ENCODE peak calls at places on chromosomes 16 and 17, in ten cellular contexts. One of them, this sample, is unnamed. For H3K36me3, the result is how much of the 10 kb centered on the place peaks cover.

GRCh38 chr16:3095869-3096268 is 3.2 kb downstream of the ZSCAN10 start:
- DNase-seq in CD8-positive, alpha-beta memory T cell: peak
- DNase-seq in stomach: no peak
- DNase-seq in effector memory CD4-positive, alpha-beta T cell: peak
- DNase-seq in mucosa of descending colon: peak
- DNase-seq in uterus: no peak
- DNase-seq in cardiac muscle cell: no peak
- DNase-seq in upper lobe of right lung: no peak
- DNase-seq in neural progenitor cell: no peak
- DNase-seq in body of pancreas: peak
- DNase-seq in this sample: peak

GRCh38 chr17:29565643-29566472 is 979 bp downstream of the ABHD15 start:
- DNase-seq in CD8-positive, alpha-beta memory T cell: peak
- DNase-seq in stomach: peak
- DNase-seq in effector memory CD4-positive, alpha-beta T cell: peak
- DNase-seq in mucosa of descending colon: peak
- DNase-seq in uterus: no peak
- DNase-seq in cardiac muscle cell: peak
- DNase-seq in upper lobe of right lung: peak
- DNase-seq in neural progenitor cell: peak
- DNase-seq in body of pancreas: peak
- DNase-seq in this sample: peak

GRCh38 chr17:596763-597644 is 117.6 kb downstream of the VPS53 start:
- DNase-seq in CD8-positive, alpha-beta memory T cell: no peak
- DNase-seq in stomach: no peak
- DNase-seq in effector memory CD4-positive, alpha-beta T cell: no peak
- DNase-seq in mucosa of descending colon: no peak
- DNase-seq in uterus: no peak
- DNase-seq in cardiac muscle cell: no peak
- DNase-seq in upper lobe of right lung: no peak
- DNase-seq in neural progenitor cell: no peak
- DNase-seq in body of pancreas: no peak
- DNase-seq in this sample: no peak

GRCh38 chr16:67258160-67258835 is 9.5 kb downstream of the SLC9A5 start:
- DNase-seq in CD8-positive, alpha-beta memory T cell: no peak
- DNase-seq in stomach: no peak
- DNase-seq in effector memory CD4-positive, alpha-beta T cell: no peak
- DNase-seq in mucosa of descending colon: no peak
- DNase-seq in uterus: no peak
- DNase-seq in cardiac muscle cell: no peak
- DNase-seq in upper lobe of right lung: no peak
- DNase-seq in neural progenitor cell: no peak
- DNase-seq in body of pancreas: no peak
- DNase-seq in this sample: no peak

GRCh38 chr16:82633964-82634600 is 7.3 kb downstream of the CDH13 start:
- DNase-seq in CD8-positive, alpha-beta memory T cell: no peak
- DNase-seq in stomach: no peak
- DNase-seq in effector memory CD4-positive, alpha-beta T cell: no peak
- DNase-seq in mucosa of descending colon: peak
- DNase-seq in uterus: no peak
- DNase-seq in cardiac muscle cell: no peak
- DNase-seq in upper lobe of right lung: no peak
- DNase-seq in neural progenitor cell: no peak
- DNase-seq in body of pancreas: no peak
- DNase-seq in this sample: no peak

GRCh38 chr17:82216301-82217119 is 3.9 kb upstream of the CCDC57 start:
- DNase-seq in CD8-positive, alpha-beta memory T cell: peak
- DNase-seq in stomach: peak
- DNase-seq in effector memory CD4-positive, alpha-beta T cell: peak
- DNase-seq in mucosa of descending colon: peak
- DNase-seq in uterus: no peak
- DNase-seq in cardiac muscle cell: no peak
- DNase-seq in upper lobe of right lung: peak
- DNase-seq in neural progenitor cell: no peak
- DNase-seq in body of pancreas: peak
- DNase-seq in this sample: peak

GRCh38 chr16:2858245-2859025 is 465 bp upstream of the PRSS22 start:
- DNase-seq in CD8-positive, alpha-beta memory T cell: no peak
- DNase-seq in stomach: peak
- DNase-seq in effector memory CD4-positive, alpha-beta T cell: no peak
- DNase-seq in mucosa of descending colon: peak
- DNase-seq in uterus: no peak
- DNase-seq in cardiac muscle cell: no peak
- DNase-seq in upper lobe of right lung: peak
- DNase-seq in neural progenitor cell: no peak
- DNase-seq in body of pancreas: peak
- DNase-seq in this sample: no peak

GRCh38 chr16:47229053-47229640 is 85.4 kb upstream of the NETO2 start:
- DNase-seq in CD8-positive, alpha-beta memory T cell: no peak
- DNase-seq in stomach: no peak
- DNase-seq in effector memory CD4-positive, alpha-beta T cell: no peak
- DNase-seq in mucosa of descending colon: no peak
- DNase-seq in uterus: no peak
- DNase-seq in cardiac muscle cell: no peak
- DNase-seq in upper lobe of right lung: no peak
- DNase-seq in neural progenitor cell: no peak
- DNase-seq in body of pancreas: no peak
- DNase-seq in this sample: no peak

GRCh38 chr16:81940781-81941560 is 70.3 kb downstream of the SDR42E1 start:
- DNase-seq in CD8-positive, alpha-beta memory T cell: no peak
- DNase-seq in stomach: no peak
- DNase-seq in effector memory CD4-positive, alpha-beta T cell: no peak
- DNase-seq in mucosa of descending colon: no peak
- DNase-seq in uterus: no peak
- DNase-seq in cardiac muscle cell: peak
- DNase-seq in upper lobe of right lung: no peak
- DNase-seq in neural progenitor cell: peak
- DNase-seq in body of pancreas: no peak
- DNase-seq in this sample: peak

GRCh38 chr16:49574826-49575225 is 201.2 kb downstream of the C16orf78 start:
- DNase-seq in CD8-positive, alpha-beta memory T cell: no peak
- DNase-seq in stomach: no peak
- DNase-seq in effector memory CD4-positive, alpha-beta T cell: no peak
- DNase-seq in mucosa of descending colon: no peak
- DNase-seq in uterus: no peak
- DNase-seq in cardiac muscle cell: no peak
- DNase-seq in upper lobe of right lung: no peak
- DNase-seq in neural progenitor cell: no peak
- DNase-seq in body of pancreas: no peak
- DNase-seq in this sample: no peak

GRCh38 chr16:82037666-82038065 is 2.6 kb downstream of the HSD17B2 start:
- DNase-seq in CD8-positive, alpha-beta memory T cell: no peak
- DNase-seq in stomach: no peak
- DNase-seq in effector memory CD4-positive, alpha-beta T cell: no peak
- DNase-seq in mucosa of descending colon: no peak
- DNase-seq in uterus: no peak
- DNase-seq in cardiac muscle cell: no peak
- DNase-seq in upper lobe of right lung: no peak
- DNase-seq in neural progenitor cell: no peak
- DNase-seq in body of pancreas: no peak
- DNase-seq in this sample: no peak

GRCh38 chr17:77719806-77720205 is 238.7 kb upstream of the TNRC6C start:
- DNase-seq in CD8-positive, alpha-beta memory T cell: no peak
- DNase-seq in stomach: no peak
- DNase-seq in effector memory CD4-positive, alpha-beta T cell: no peak
- DNase-seq in mucosa of descending colon: no peak
- DNase-seq in uterus: no peak
- DNase-seq in cardiac muscle cell: no peak
- DNase-seq in upper lobe of right lung: no peak
- DNase-seq in neural progenitor cell: no peak
- DNase-seq in body of pancreas: no peak
- DNase-seq in this sample: no peak

GRCh38 chr17:61536417-61536955 is 54.5 kb downstream of the NACA2 start:
- DNase-seq in CD8-positive, alpha-beta memory T cell: no peak
- DNase-seq in stomach: no peak
- DNase-seq in effector memory CD4-positive, alpha-beta T cell: no peak
- DNase-seq in mucosa of descending colon: no peak
- DNase-seq in uterus: no peak
- DNase-seq in cardiac muscle cell: no peak
- DNase-seq in upper lobe of right lung: no peak
- DNase-seq in neural progenitor cell: no peak
- DNase-seq in body of pancreas: no peak
- DNase-seq in this sample: no peak

GRCh38 chr17:27947005-27947406 is 53.8 kb upstream of the LYRM9 start:
- DNase-seq in CD8-positive, alpha-beta memory T cell: no peak
- DNase-seq in stomach: no peak
- DNase-seq in effector memory CD4-positive, alpha-beta T cell: no peak
- DNase-seq in mucosa of descending colon: no peak
- DNase-seq in uterus: no peak
- DNase-seq in cardiac muscle cell: no peak
- DNase-seq in upper lobe of right lung: no peak
- DNase-seq in neural progenitor cell: peak
- DNase-seq in body of pancreas: no peak
- DNase-seq in this sample: no peak

GRCh38 chr17:34665150-34665802 is 85.9 kb downstream of the TMEM132E start:
- DNase-seq in CD8-positive, alpha-beta memory T cell: no peak
- DNase-seq in stomach: no peak
- DNase-seq in effector memory CD4-positive, alpha-beta T cell: no peak
- DNase-seq in mucosa of descending colon: no peak
- DNase-seq in uterus: no peak
- DNase-seq in cardiac muscle cell: no peak
- DNase-seq in upper lobe of right lung: no peak
- DNase-seq in neural progenitor cell: no peak
- DNase-seq in body of pancreas: no peak
- DNase-seq in this sample: no peak

GRCh38 chr17:61238455-61238933 is 161.1 kb upstream of the TBX2 start:
- DNase-seq in CD8-positive, alpha-beta memory T cell: no peak
- DNase-seq in stomach: no peak
- DNase-seq in effector memory CD4-positive, alpha-beta T cell: no peak
- DNase-seq in mucosa of descending colon: no peak
- DNase-seq in uterus: no peak
- DNase-seq in cardiac muscle cell: no peak
- DNase-seq in upper lobe of right lung: no peak
- DNase-seq in neural progenitor cell: no peak
- DNase-seq in body of pancreas: no peak
- DNase-seq in this sample: no peak

GRCh38 chr17:33234930-33235685 is 58.0 kb downstream of the ASIC2 start:
- DNase-seq in CD8-positive, alpha-beta memory T cell: no peak
- DNase-seq in stomach: peak
- DNase-seq in effector memory CD4-positive, alpha-beta T cell: no peak
- DNase-seq in mucosa of descending colon: no peak
- DNase-seq in uterus: peak
- DNase-seq in cardiac muscle cell: no peak
- DNase-seq in upper lobe of right lung: no peak
- DNase-seq in neural progenitor cell: no peak
- DNase-seq in body of pancreas: peak
- DNase-seq in this sample: peak

GRCh38 chr17:27376637-27377547 is 79.4 kb upstream of the KSR1 start:
- DNase-seq in CD8-positive, alpha-beta memory T cell: no peak
- DNase-seq in stomach: no peak
- DNase-seq in effector memory CD4-positive, alpha-beta T cell: no peak
- DNase-seq in mucosa of descending colon: no peak
- DNase-seq in uterus: peak
- DNase-seq in cardiac muscle cell: no peak
- DNase-seq in upper lobe of right lung: no peak
- DNase-seq in neural progenitor cell: no peak
- DNase-seq in body of pancreas: no peak
- DNase-seq in this sample: no peak

GRCh38 chr17:82623707-82624106 is 24.5 kb downstream of the WDR45B start:
- DNase-seq in CD8-positive, alpha-beta memory T cell: no peak
- DNase-seq in stomach: no peak
- DNase-seq in effector memory CD4-positive, alpha-beta T cell: no peak
- DNase-seq in mucosa of descending colon: no peak
- DNase-seq in uterus: no peak
- DNase-seq in cardiac muscle cell: no peak
- DNase-seq in upper lobe of right lung: no peak
- DNase-seq in neural progenitor cell: no peak
- DNase-seq in body of pancreas: no peak
- DNase-seq in this sample: no peak

GRCh38 chr17:33889766-33890165 is 365.3 kb upstream of the CCL2 start:
- DNase-seq in CD8-positive, alpha-beta memory T cell: no peak
- DNase-seq in stomach: no peak
- DNase-seq in effector memory CD4-positive, alpha-beta T cell: no peak
- DNase-seq in mucosa of descending colon: no peak
- DNase-seq in uterus: no peak
- DNase-seq in cardiac muscle cell: no peak
- DNase-seq in upper lobe of right lung: no peak
- DNase-seq in neural progenitor cell: no peak
- DNase-seq in body of pancreas: no peak
- DNase-seq in this sample: no peak

GRCh38 chr16:17414421-17414820 is 56.3 kb downstream of the XYLT1 start:
- DNase-seq in CD8-positive, alpha-beta memory T cell: no peak
- DNase-seq in stomach: no peak
- DNase-seq in effector memory CD4-positive, alpha-beta T cell: no peak
- DNase-seq in mucosa of descending colon: no peak
- DNase-seq in uterus: no peak
- DNase-seq in cardiac muscle cell: no peak
- DNase-seq in upper lobe of right lung: no peak
- DNase-seq in neural progenitor cell: no peak
- DNase-seq in body of pancreas: no peak
- DNase-seq in this sample: no peak

GRCh38 chr16:1208239-1208830 is 16.7 kb downstream of the TPSG1 start:
- DNase-seq in CD8-positive, alpha-beta memory T cell: no peak
- DNase-seq in stomach: no peak
- DNase-seq in effector memory CD4-positive, alpha-beta T cell: no peak
- DNase-seq in mucosa of descending colon: no peak
- DNase-seq in uterus: no peak
- DNase-seq in cardiac muscle cell: no peak
- DNase-seq in upper lobe of right lung: no peak
- DNase-seq in neural progenitor cell: no peak
- DNase-seq in body of pancreas: no peak
- DNase-seq in this sample: no peak
- H3K36me3 ChIP-seq in CD8-positive, alpha-beta memory T cell: under half
- H3K36me3 ChIP-seq in stomach: half or more
- H3K36me3 ChIP-seq in effector memory CD4-positive, alpha-beta T cell: under half
- H3K36me3 ChIP-seq in mucosa of descending colon: under half
- H3K36me3 ChIP-seq in uterus: under half
- H3K36me3 ChIP-seq in cardiac muscle cell: under half
- H3K36me3 ChIP-seq in upper lobe of right lung: under half
- H3K36me3 ChIP-seq in neural progenitor cell: under half
- H3K36me3 ChIP-seq in body of pancreas: under half
- H3K36me3 ChIP-seq in this sample: under half

GRCh38 chr16:70483426-70483825 is 29.0 kb downstream of the FCSK start:
- DNase-seq in CD8-positive, alpha-beta memory T cell: no peak
- DNase-seq in stomach: no peak
- DNase-seq in effector memory CD4-positive, alpha-beta T cell: no peak
- DNase-seq in mucosa of descending colon: no peak
- DNase-seq in uterus: no peak
- DNase-seq in cardiac muscle cell: no peak
- DNase-seq in upper lobe of right lung: no peak
- DNase-seq in neural progenitor cell: no peak
- DNase-seq in body of pancreas: no peak
- DNase-seq in this sample: no peak
- H3K36me3 ChIP-seq in CD8-positive, alpha-beta memory T cell: under half
- H3K36me3 ChIP-seq in stomach: half or more
- H3K36me3 ChIP-seq in effector memory CD4-positive, alpha-beta T cell: under half
- H3K36me3 ChIP-seq in mucosa of descending colon: under half
- H3K36me3 ChIP-seq in uterus: under half
- H3K36me3 ChIP-seq in cardiac muscle cell: under half
- H3K36me3 ChIP-seq in upper lobe of right lung: half or more
- H3K36me3 ChIP-seq in neural progenitor cell: under half
- H3K36me3 ChIP-seq in body of pancreas: under half
- H3K36me3 ChIP-seq in this sample: under half

GRCh38 chr16:1731603-1732002 is 25.6 kb downstream of the MAPK8IP3 start:
- DNase-seq in CD8-positive, alpha-beta memory T cell: no peak
- DNase-seq in stomach: no peak
- DNase-seq in effector memory CD4-positive, alpha-beta T cell: no peak
- DNase-seq in mucosa of descending colon: no peak
- DNase-seq in uterus: no peak
- DNase-seq in cardiac muscle cell: no peak
- DNase-seq in upper lobe of right lung: no peak
- DNase-seq in neural progenitor cell: no peak
- DNase-seq in body of pancreas: no peak
- DNase-seq in this sample: no peak
- H3K36me3 ChIP-seq in CD8-positive, alpha-beta memory T cell: under half
- H3K36me3 ChIP-seq in stomach: half or more
- H3K36me3 ChIP-seq in effector memory CD4-positive, alpha-beta T cell: half or more
- H3K36me3 ChIP-seq in mucosa of descending colon: under half
- H3K36me3 ChIP-seq in uterus: under half
- H3K36me3 ChIP-seq in cardiac muscle cell: under half
- H3K36me3 ChIP-seq in upper lobe of right lung: half or more
- H3K36me3 ChIP-seq in neural progenitor cell: under half
- H3K36me3 ChIP-seq in body of pancreas: under half
- H3K36me3 ChIP-seq in this sample: under half

GRCh38 chr16:74465851-74466685 is 44.8 kb upstream of the CLEC18B start:
- DNase-seq in CD8-positive, alpha-beta memory T cell: no peak
- DNase-seq in stomach: no peak
- DNase-seq in effector memory CD4-positive, alpha-beta T cell: no peak
- DNase-seq in mucosa of descending colon: no peak
- DNase-seq in uterus: no peak
- DNase-seq in cardiac muscle cell: no peak
- DNase-seq in upper lobe of right lung: no peak
- DNase-seq in neural progenitor cell: no peak
- DNase-seq in body of pancreas: no peak
- DNase-seq in this sample: no peak
- H3K36me3 ChIP-seq in CD8-positive, alpha-beta memory T cell: half or more
- H3K36me3 ChIP-seq in stomach: half or more
- H3K36me3 ChIP-seq in effector memory CD4-positive, alpha-beta T cell: half or more
- H3K36me3 ChIP-seq in mucosa of descending colon: under half
- H3K36me3 ChIP-seq in uterus: under half
- H3K36me3 ChIP-seq in cardiac muscle cell: half or more
- H3K36me3 ChIP-seq in upper lobe of right lung: half or more
- H3K36me3 ChIP-seq in neural progenitor cell: under half
- H3K36me3 ChIP-seq in body of pancreas: under half
- H3K36me3 ChIP-seq in this sample: half or more

This sample was measured in CD4-positive, alpha-beta memory T cell.